ENCODE peak calls at places on chromosomes 6 and 20, in nine cellular contexts. Z is omental fat pad; Y is right cardiac atrium; U is HEK293T; G is NCI-H345; E is NCI-H1092 treated with DMSO at 0.1 percent for 48 hours; H is lower lobe of right lung; S is stimulated activated CD4-positive, alpha-beta T cell treated with anti-CD3 and anti-CD28 coated beads, TNF-alpha, amount 100 ng/mL, for 24 hours; N is NCI-H1436 treated with DMSO at 0.1 percent for 48 hours. K is an unnamed sample.

GRCh38 chr6:17101422-17102257 is at the start of gene STMND1:
- DNase-seq in Z (no peak), Y (peak; percentile 57), U (peak; percentile 58), G (peak; percentile 23), E (no peak), H (peak; percentile 64), S (no peak), N (no peak), K (no peak)

GRCh38 chr20:4069741-4070140 is 54.4 kb upstream of the RNF24 start:
- DNase-seq in Z (no peak), Y (no peak), U (no peak), G (no peak), E (no peak), H (no peak), S (no peak), N (no peak), K (no peak)

GRCh38 chr20:21099653-21100589 is 6.2 kb downstream of the LINC00237 start:
- DNase-seq in Z (no peak), Y (peak; percentile 68), U (no peak), G (peak; percentile 70), E (peak; percentile 88), H (peak; percentile 80), S (no peak), N (no peak), K (no peak)

GRCh38 chr6:43942011-43942442 is 172.0 kb downstream of the VEGFA start:
- DNase-seq in Z (no peak), Y (no peak), U (no peak), G (no peak), E (no peak), H (no peak), S (no peak), N (peak; percentile 77), K (peak; percentile 65)

GRCh38 chr6:11814819-11815218 is 36.2 kb upstream of the ADTRP start:
- DNase-seq in Z (no peak), Y (no peak), U (no peak), G (no peak), E (no peak), H (no peak), S (no peak), N (no peak), K (no peak)

GRCh38 chr20:34526466-34526865 is 10.2 kb downstream of the DYNLRB1 start:
- DNase-seq in Z (no peak), Y (no peak), U (no peak), G (no peak), E (no peak), H (no peak), S (no peak), N (no peak), K (peak; percentile 57)

GRCh38 chr20:33043731-33044181 is 9.9 kb upstream of the BPIFB3 start:
- DNase-seq in Z (no peak), Y (no peak), U (no peak), G (no peak), E (no peak), H (no peak), S (no peak), N (no peak), K (no peak)

GRCh38 chr20:38073307-38074010 is 39.9 kb downstream of the RPRD1B start:
- DNase-seq in Z (no peak), Y (peak; percentile 74), U (peak; percentile 60), G (peak; percentile 36), E (peak; percentile 5), H (no peak), S (no peak), N (no peak), K (no peak)

GRCh38 chr6:129754750-129755149 is 44.8 kb upstream of the ARHGAP18 start:
- DNase-seq in Z (no peak), Y (no peak), U (no peak), G (no peak), E (no peak), H (no peak), S (no peak), N (no peak), K (no peak)

GRCh38 chr6:31049518-31049917 is 39.2 kb downstream of the MUC22 start:
- DNase-seq in Z (no peak), Y (no peak), U (no peak), G (no peak), E (no peak), H (no peak), S (no peak), N (no peak), K (no peak)

GRCh38 chr6:73134588-73134987 is 90.7 kb downstream of the KHDC1L start:
- DNase-seq in Z (no peak), Y (peak; percentile 40), U (peak; percentile 11), G (no peak), E (no peak), H (no peak), S (no peak), N (no peak), K (no peak)

GRCh38 chr6:133632206-133632605 is 256.7 kb upstream of the TCF21 start:
- DNase-seq in Z (no peak), Y (no peak), U (no peak), G (no peak), E (no peak), H (no peak), S (no peak), N (no peak), K (no peak)

GRCh38 chr6:20702366-20702765 is 168.1 kb downstream of the CDKAL1 start:
- DNase-seq in Z (no peak), Y (no peak), U (no peak), G (no peak), E (no peak), H (no peak), S (no peak), N (no peak), K (no peak)

GRCh38 chr6:10880366-10880765 is 1.5 kb downstream of the GCM2 start:
- DNase-seq in Z (no peak), Y (no peak), U (no peak), G (no peak), E (no peak), H (no peak), S (no peak), N (no peak), K (no peak)

GRCh38 chr20:36886859-36887778 is 11.2 kb downstream of the TLDC2 start:
- DNase-seq in Z (peak; percentile 77), Y (peak; percentile 92), U (peak; percentile 92), G (peak; percentile 88), E (peak; percentile 78), H (peak; percentile 84), S (peak; percentile 70), N (peak; percentile 25), K (peak; percentile 93)

GRCh38 chr6:135514706-135515105 is 17.2 kb upstream of the AHI1 start:
- DNase-seq in Z (no peak), Y (no peak), U (no peak), G (no peak), E (no peak), H (no peak), S (no peak), N (no peak), K (no peak)

GRCh38 chr6:105015482-105015881 is 58.6 kb downstream of the LIN28B start:
- DNase-seq in Z (no peak), Y (no peak), U (no peak), G (no peak), E (no peak), H (no peak), S (no peak), N (no peak), K (no peak)

GRCh38 chr6:147479857-147480256 is 28.6 kb upstream of the SAMD5 start:
- DNase-seq in Z (no peak), Y (no peak), U (no peak), G (no peak), E (no peak), H (no peak), S (no peak), N (no peak), K (no peak)

GRCh38 chr6:168326294-168327261 is 7.0 kb upstream of the DACT2 start:
- DNase-seq in Z (no peak), Y (peak; percentile 66), U (no peak), G (no peak), E (no peak), H (no peak), S (no peak), N (no peak), K (no peak)

GRCh38 chr6:69729870-69730449 is 66.8 kb downstream of the LMBRD1 start:
- DNase-seq in Z (no peak), Y (no peak), U (no peak), G (no peak), E (peak; percentile 11), H (no peak), S (no peak), N (no peak), K (no peak)

GRCh38 chr20:17941087-17941825 is 27.3 kb downstream of the SNX5 start:
- DNase-seq in Z (no peak), Y (no peak), U (no peak), G (no peak), E (no peak), H (no peak), S (no peak), N (no peak), K (no peak)

GRCh38 chr20:35598476-35598875 is 17.2 kb upstream of the SPAG4 start:
- DNase-seq in Z (no peak), Y (no peak), U (no peak), G (no peak), E (no peak), H (no peak), S (no peak), N (no peak), K (no peak)

GRCh38 chr20:47546184-47547033 is 44.7 kb downstream of the NCOA3 start:
- DNase-seq in Z (no peak), Y (no peak), U (no peak), G (no peak), E (no peak), H (no peak), S (no peak), N (no peak), K (no peak)

GRCh38 chr20:49287555-49288249 is 9.8 kb upstream of the ZNFX1 start:
- DNase-seq in Z (no peak), Y (no peak), U (no peak), G (no peak), E (no peak), H (no peak), S (no peak), N (no peak), K (no peak)

GRCh38 chr6:23272536-23272935 is 703.2 kb downstream of the HDGFL1 start:
- DNase-seq in Z (no peak), Y (no peak), U (no peak), G (no peak), E (no peak), H (no peak), S (no peak), N (no peak), K (no peak)

GRCh38 chr6:126937426-126937825 is 181.0 kb upstream of the RSPO3 start:
- DNase-seq in Z (no peak), Y (no peak), U (no peak), G (no peak), E (no peak), H (no peak), S (no peak), N (no peak), K (no peak)

K was measured in suprapubic skin.